ENCODE peak calls at places on chromosomes 11 and 22, in four cellular contexts. F, Q, P and A are unnamed samples.

GRCh38 chr22:32355760-32356159 is 1.9 kb upstream of the RFPL3 start:
- DNase-seq in F (no peak), Q (peak; percentile 23), P (no peak), A (no peak)

GRCh38 chr11:65065898-65066297 is 7.5 kb upstream of the NAALADL1 start:
- DNase-seq in F (no peak), Q (no peak), P (no peak), A (no peak)

GRCh38 chr11:134949121-134949591 is 537.1 kb upstream of the B3GAT1 start:
- DNase-seq in F (no peak), Q (no peak), P (no peak), A (peak; percentile 74)

GRCh38 chr22:30574095-30574981 is at the start of gene GAL3ST1:
- DNase-seq in F (no peak), Q (no peak), P (no peak), A (no peak)

GRCh38 chr11:69367211-69367964 is 73.4 kb downstream of the MYEOV start:
- DNase-seq in F (peak; percentile 1), Q (no peak), P (no peak), A (no peak)

GRCh38 chr11:72758690-72759389 is 6.6 kb upstream of the ARAP1 start:
- DNase-seq in F (peak; percentile 53), Q (no peak), P (peak; percentile 88), A (no peak)

GRCh38 chr11:112364962-112365481 is 104.4 kb upstream of the PLET1 start:
- DNase-seq in F (no peak), Q (no peak), P (peak; percentile 60), A (peak; percentile 63)

GRCh38 chr22:43992331-43992821 is 31.7 kb upstream of the PARVB start:
- DNase-seq in F (no peak), Q (no peak), P (no peak), A (peak; percentile 13)

GRCh38 chr11:88779551-88779950 is 286.2 kb downstream of the GRM5 start:
- DNase-seq in F (no peak), Q (peak; percentile 50), P (no peak), A (peak; percentile 5)

GRCh38 chr11:34278708-34279297 is 79.0 kb downstream of the ABTB2 start:
- DNase-seq in F (no peak), Q (no peak), P (no peak), A (no peak)

GRCh38 chr11:117945047-117945820 is 16.0 kb upstream of the TMPRSS13 start:
- DNase-seq in F (no peak), Q (no peak), P (no peak), A (no peak)

GRCh38 chr11:68841718-68842426 is at the start of gene CPT1A:
- DNase-seq in F (peak; percentile 73), Q (peak; percentile 72), P (peak; percentile 75), A (peak; percentile 93)

GRCh38 chr11:1529774-1530173 is 42.3 kb downstream of the DUSP8 start:
- DNase-seq in F (no peak), Q (no peak), P (no peak), A (no peak)

GRCh38 chr11:35791088-35791958 is 128.7 kb downstream of the TRIM44 start:
- DNase-seq in F (no peak), Q (no peak), P (no peak), A (peak; percentile 23)

GRCh38 chr11:2542406-2542805 is 97.6 kb downstream of the KCNQ1 start:
- DNase-seq in F (no peak), Q (no peak), P (no peak), A (no peak)

GRCh38 chr11:131370090-131370751 is at the start of gene NTM:
- DNase-seq in F (peak; percentile 69), Q (peak; percentile 17), P (no peak), A (peak; percentile 40)

GRCh38 chr22:24594569-24595120 is 1.8 kb upstream of the LRRC75B start:
- DNase-seq in F (no peak), Q (no peak), P (no peak), A (no peak)

GRCh38 chr11:123472236-123472935 is 42.3 kb downstream of the GRAMD1B start:
- DNase-seq in F (no peak), Q (no peak), P (no peak), A (no peak)

DNA sequence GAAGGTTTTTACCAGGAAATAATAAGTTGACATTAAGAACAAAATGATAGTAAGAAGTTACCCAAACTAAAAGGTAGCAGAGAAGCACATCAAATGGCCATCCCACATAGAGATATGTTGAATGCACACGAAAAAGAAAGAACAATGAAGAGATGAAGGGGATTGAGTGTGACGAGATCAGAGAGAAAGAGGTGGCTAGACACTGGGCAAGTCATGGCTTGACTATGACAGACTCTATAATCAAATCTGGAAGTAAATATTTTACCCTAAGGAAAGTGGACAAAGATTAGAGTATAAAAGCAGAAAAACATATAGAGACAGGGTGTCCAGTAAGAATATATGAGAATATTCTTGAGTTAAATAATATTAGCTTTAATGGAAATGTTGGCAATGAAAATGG is 31.4 kb downstream of the CASP12 start:
- DNase-seq in F (no peak), Q (peak; percentile 19), P (no peak), A (no peak)
- H3K9me3 ChIP-seq in F (no peaks in the 10 kb centered on the region), Q (no peaks in the 10 kb centered on the region), P (no peaks in the 10 kb centered on the region), A (peaks cover 18% of the 10 kb centered on the region)

DNA sequence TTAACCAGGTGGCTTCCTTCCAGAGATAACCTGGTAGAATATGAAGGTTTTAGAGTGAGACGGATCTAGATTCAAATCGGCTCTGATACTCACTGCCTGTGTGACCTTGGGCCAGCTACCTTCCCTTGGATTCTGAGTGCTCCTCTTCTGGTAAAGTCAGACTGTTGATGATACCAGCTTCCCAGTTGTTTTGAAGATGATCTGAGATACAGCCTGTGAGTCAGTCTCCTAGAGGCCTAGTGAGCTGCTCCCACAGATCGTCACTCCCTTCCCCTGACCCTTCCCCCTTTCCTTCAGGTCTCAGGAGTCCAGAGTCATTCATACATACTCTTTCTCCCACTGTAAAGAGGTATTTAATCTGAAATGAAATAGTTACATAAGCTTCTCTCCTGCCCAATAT is 207.8 kb downstream of the GRIK4 start:
- DNase-seq in F (no peak), Q (peak; percentile 8), P (no peak), A (no peak)
- H3K9me3 ChIP-seq in F (no peaks in the 10 kb centered on the region), Q (no peaks in the 10 kb centered on the region), P (no peaks in the 10 kb centered on the region), A (no peaks in the 10 kb centered on the region)

GRCh38 chr11:95586681-95587080 is 202.9 kb downstream of the FAM76B start:
- DNase-seq in F (no peak), Q (no peak), P (no peak), A (no peak)
- H3K9me3 ChIP-seq in F (no peaks in the 10 kb centered on the region), Q (no peaks in the 10 kb centered on the region), P (no peaks in the 10 kb centered on the region), A (no peaks in the 10 kb centered on the region)

DNA sequence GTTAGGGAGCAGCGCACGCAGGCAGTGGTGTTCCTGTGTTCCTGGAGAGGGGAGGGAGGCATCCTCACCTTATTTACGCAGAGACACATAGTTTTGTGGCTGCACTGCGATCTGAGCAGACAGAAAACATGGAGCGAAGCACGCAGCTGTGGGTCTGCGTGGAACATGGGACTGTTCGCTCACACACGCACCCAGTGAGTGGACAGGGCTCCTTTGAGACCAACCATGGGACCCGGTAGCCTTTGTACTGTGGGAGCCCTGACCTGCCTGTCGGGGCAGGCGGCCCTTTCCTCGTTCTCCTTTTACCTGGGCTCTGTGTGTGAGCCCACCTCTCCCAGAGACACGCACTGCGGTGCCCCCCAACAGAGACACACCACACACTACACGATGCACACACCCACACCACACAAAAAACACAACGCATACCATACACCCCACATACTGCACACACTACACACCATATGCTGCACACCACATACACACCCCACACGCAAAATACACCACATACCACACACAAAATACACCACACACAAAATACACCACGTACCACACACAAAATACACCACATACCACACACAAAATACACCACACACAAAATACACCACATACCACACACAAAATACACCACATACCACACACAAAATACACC is 1245.7 kb downstream of the BRD1 start:
- DNase-seq in F (no peak), Q (no peak), P (no peak), A (no peak)
- H3K9me3 ChIP-seq in F (no peaks in the 10 kb centered on the region), Q (peaks cover 55% of the 10 kb centered on the region), P (no peaks in the 10 kb centered on the region), A (no peaks in the 10 kb centered on the region)